ENCODE peak calls at places on chromosomes 16 and 17, in six cellular contexts. F, U, A, R, O and K are unnamed samples.

GRCh38 chr17:64406321-64407200 is 15.9 kb upstream of the PECAM1 start:
- DNase-seq in R (peak), A (no peak), U (no peak), F (no peak), O (no peak), K (no peak)

GRCh38 chr16:89988951-89989350 is 30.3 kb downstream of the DBNDD1 start:
- DNase-seq in U (no peak), A (peak), O (no peak), F (no peak), R (no peak), K (no peak)

GRCh38 chr16:47887496-47887895 is 268.3 kb downstream of the ABCC12 start:
- DNase-seq in R (no peak), F (no peak), O (no peak), A (no peak), U (no peak), K (no peak)

GRCh38 chr17:67608691-67609090 is 109.0 kb upstream of the NOL11 start:
- DNase-seq in A (no peak), U (no peak), F (no peak), O (no peak), R (no peak), K (no peak)

GRCh38 chr16:61993076-61993475 is 43.2 kb downstream of the CDH8 start:
- DNase-seq in O (no peak), A (no peak), F (no peak), U (no peak), R (no peak), K (no peak)

GRCh38 chr17:76772842-76773521 is 35.1 kb downstream of the MFSD11 start:
- DNase-seq in F (no peak), O (no peak), U (peak), R (peak), A (no peak), K (no peak)

GRCh38 chr16:67177743-67178699 is 5.7 kb downstream of the MATCAP1 start:
- DNase-seq in F (no peak), R (peak), U (peak), A (peak), O (peak), K (no peak)

GRCh38 chr16:11601911-11602310 is 15.2 kb upstream of the LITAF start:
- DNase-seq in R (no peak), O (no peak), A (no peak), U (no peak), F (no peak), K (no peak)

GRCh38 chr17:17494499-17495447 is 1.4 kb downstream of the RASD1 start:
- DNase-seq in A (peak), F (no peak), O (no peak), R (no peak), U (peak), K (no peak)